ENCODE peak calls at places on chromosomes 11 and 22, in five cellular contexts. A, Q, S, P and C are unnamed samples.

GRCh38 chr11:35764414-35764813 is 101.8 kb downstream of the TRIM44 start:
- DNase-seq in S (no peak), A (no peak), Q (no peak), P (no peak), C (no peak)

GRCh38 chr11:59710136-59710847 is 3.4 kb downstream of the OR10V1 start:
- DNase-seq in S (no peak), P (no peak), A (no peak), Q (no peak), C (no peak)

GRCh38 chr11:65593518-65594414 is 1.8 kb downstream of the KCNK7 start:
- DNase-seq in A (no peak), Q (peak; percentile 44), S (peak; percentile 64), P (no peak), C (no peak)

GRCh38 chr11:110818032-110818687 is 105.9 kb upstream of the ARHGAP20 start:
- DNase-seq in A (no peak), P (no peak), S (no peak), Q (peak; percentile 31), C (no peak)

GRCh38 chr11:128494418-128495332 is 92.7 kb downstream of the ETS1 start:
- DNase-seq in S (no peak), A (no peak), Q (no peak), P (no peak), C (no peak)

GRCh38 chr11:120956710-120957500 is 67.0 kb upstream of the TBCEL start:
- DNase-seq in P (no peak), S (peak; percentile 37), Q (no peak), A (no peak), C (no peak)

GRCh38 chr22:36940676-36941075 is 27.2 kb downstream of the CSF2RB start:
- DNase-seq in A (peak; percentile 73), Q (no peak), S (no peak), P (no peak), C (no peak)

GRCh38 chr11:95451682-95452081 is 220.7 kb upstream of the SESN3 start:
- DNase-seq in S (no peak), Q (peak; percentile 87), P (no peak), A (no peak), C (no peak)

GRCh38 chr11:88050247-88050646 is 125.0 kb downstream of the RAB38 start:
- DNase-seq in P (no peak), S (no peak), Q (no peak), A (no peak), C (no peak)

GRCh38 chr11:115679945-115680344 is 175.7 kb upstream of the CADM1 start:
- DNase-seq in S (no peak), P (no peak), A (no peak), Q (no peak), C (no peak)

GRCh38 chr11:15938362-15938725 is 418.0 kb downstream of the SOX6 start:
- DNase-seq in S (no peak), Q (no peak), A (no peak), P (no peak), C (no peak)

GRCh38 chr11:110447343-110447742 is 17.6 kb downstream of the FDX1 start:
- DNase-seq in P (no peak), S (no peak), A (no peak), Q (no peak), C (no peak)

GRCh38 chr11:62295504-62295903 is 3.4 kb downstream of the SCGB1D4 start:
- DNase-seq in A (no peak), Q (peak; percentile 53), P (no peak), S (peak; percentile 75), C (no peak)

GRCh38 chr22:22773979-22774738 is 113.5 kb upstream of the IGLL5 start:
- DNase-seq in P (no peak), Q (no peak), A (no peak), S (no peak), C (no peak)

GRCh38 chr11:132586801-132587200 is 945.5 kb downstream of the OPCML start:
- DNase-seq in P (no peak), A (no peak), S (no peak), Q (peak; percentile 23), C (no peak)

GRCh38 chr22:31286360-31287255 is 5.7 kb downstream of the PIK3IP1 start:
- DNase-seq in S (no peak), P (peak; percentile 61), Q (no peak), A (no peak), C (peak; percentile 27)

GRCh38 chr11:86688398-86689179 is 16.2 kb upstream of the ME3 start:
- DNase-seq in S (no peak), P (no peak), A (no peak), Q (peak; percentile 39), C (no peak)

GRCh38 chr11:19742595-19743292 is 30.1 kb downstream of the NAV2 start:
- DNase-seq in S (peak; percentile 87), A (peak; percentile 15), Q (peak; percentile 86), P (peak; percentile 58), C (peak; percentile 56)

GRCh38 chr11:105670811-105671210 is 60.9 kb downstream of the GRIA4 start:
- DNase-seq in Q (no peak), P (no peak), S (no peak), A (no peak), C (no peak)

GRCh38 chr11:77381749-77382693 is 80.5 kb upstream of the GDPD4 start:
- DNase-seq in P (no peak), Q (peak; percentile 52), A (no peak), S (no peak), C (no peak)

GRCh38 chr11:95884364-95884763 is 39.5 kb downstream of the MTMR2 start:
- DNase-seq in S (no peak), Q (peak; percentile 54), A (no peak), P (no peak), C (no peak)

GRCh38 chr11:115168686-115169085 is 335.5 kb downstream of the CADM1 start:
- DNase-seq in A (no peak), P (no peak), Q (no peak), S (no peak), C (no peak)

GRCh38 chr11:64810891-64811272 is 531 bp upstream of the MEN1 start:
- DNase-seq in Q (no peak), S (no peak), P (peak; percentile 21), A (no peak), C (peak; percentile 52)

GRCh38 chr22:49502126-49502826 is 325.4 kb downstream of the BRD1 start:
- DNase-seq in A (no peak), S (no peak), P (no peak), Q (no peak), C (no peak)

GRCh38 chr22:30337461-30337778 is 10.7 kb upstream of the TBC1D10A start:
- DNase-seq in A (no peak), Q (no peak), P (no peak), S (no peak), C (no peak)

GRCh38 chr11:121965330-121965729 is 150.7 kb downstream of the BLID start:
- DNase-seq in P (no peak), Q (peak; percentile 77), A (no peak), S (peak; percentile 26), C (no peak)

GRCh38 chr11:123519055-123519796 is 89.2 kb downstream of the GRAMD1B start:
- DNase-seq in P (no peak), Q (peak; percentile 11), A (no peak), S (peak; percentile 39), C (no peak)

GRCh38 chr11:122563761-122564160 is 91.8 kb upstream of the UBASH3B start:
- DNase-seq in A (no peak), P (no peak), S (peak; percentile 2), Q (no peak), C (no peak)

GRCh38 chr22:24095816-24096215 is 84.7 kb downstream of the CABIN1 start:
- DNase-seq in Q (no peak), A (no peak), S (no peak), P (no peak), C (no peak)

GRCh38 chr11:134046681-134047449 is 22.0 kb upstream of the JAM3 start:
- DNase-seq in S (no peak), A (no peak), P (no peak), Q (no peak), C (no peak)

GRCh38 chr11:7648264-7648663 is 25.0 kb downstream of the CYB5R2 start:
- DNase-seq in Q (no peak), A (no peak), S (no peak), P (no peak), C (no peak)

GRCh38 chr11:120652705-120653335 is 141.3 kb downstream of the GRIK4 start:
- DNase-seq in P (no peak), Q (peak; percentile 18), S (no peak), A (no peak), C (no peak)

GRCh38 chr22:23759566-23759965 is 3.2 kb upstream of the C22orf15 start:
- DNase-seq in A (no peak), P (no peak), Q (no peak), S (no peak), C (no peak)